ENCODE peak calls at places on chromosomes 2 and 18, in four cellular contexts. M is transverse colon, T is HepG2, G is lung. J is an unnamed sample.

GRCh38 chr2:85174943-85175342 is 41.8 kb downstream of the TCF7L1 start:
- DNase-seq in M (no peak), T (no peak), G (no peak), J (no peak)

GRCh38 chr2:20093263-20094141 is 42.1 kb upstream of the LAPTM4A start:
- DNase-seq in M (peak), T (peak), G (no peak), J (peak)

GRCh38 chr2:138086556-138086955 is 122.3 kb downstream of the HNMT start:
- DNase-seq in M (no peak), T (no peak), G (no peak), J (no peak)

GRCh38 chr2:122737429-122738077 is 982.1 kb downstream of the TSN start:
- DNase-seq in M (no peak), T (no peak), G (no peak), J (no peak)

GRCh38 chr2:98935111-98935770 is 784 bp downstream of the CRACDL start:
- DNase-seq in M (no peak), T (no peak), G (no peak), J (no peak)

GRCh38 chr2:173957517-173957916 is 7.7 kb downstream of the SP3 start:
- DNase-seq in M (no peak), T (no peak), G (no peak), J (no peak)

GRCh38 chr2:85177031-85177824 is 44.0 kb downstream of the TCF7L1 start:
- DNase-seq in M (no peak), T (no peak), G (no peak), J (no peak)

GRCh38 chr18:63741769-63742168 is 33.4 kb upstream of the SERPINB7 start:
- DNase-seq in M (no peak), T (no peak), G (no peak), J (no peak)

GRCh38 chr2:166373105-166373504 is 2.6 kb downstream of the SCN9A start:
- DNase-seq in M (no peak), T (no peak), G (no peak), J (no peak)

GRCh38 chr2:102385522-102385921 is 29.9 kb downstream of the IL18R1 start:
- DNase-seq in M (no peak), T (no peak), G (peak), J (no peak)

GRCh38 chr18:56083097-56083865 is 495.3 kb upstream of the TCF4 start:
- DNase-seq in M (no peak), T (no peak), G (no peak), J (no peak)

GRCh38 chr2:960064-960736 is 9.6 kb downstream of the SNTG2 start:
- DNase-seq in M (no peak), T (no peak), G (no peak), J (no peak)

GRCh38 chr2:959453-959852 is 8.8 kb downstream of the SNTG2 start:
- DNase-seq in M (no peak), T (no peak), G (no peak), J (no peak)

GRCh38 chr2:965640-966147 is 15.0 kb downstream of the SNTG2 start:
- DNase-seq in M (no peak), T (no peak), G (no peak), J (no peak)

GRCh38 chr2:964567-964966 is 13.9 kb downstream of the SNTG2 start:
- DNase-seq in M (no peak), T (no peak), G (no peak), J (no peak)

GRCh38 chr2:961786-962185 is 11.1 kb downstream of the SNTG2 start:
- DNase-seq in M (no peak), T (no peak), G (no peak), J (no peak)
- TF ChIP-seq CTCF in M (no peak), T (no peak), G (no peak), J (no peak)

GRCh38 chr2:224983719-224984388 is 58.4 kb downstream of the DOCK10 start:
- DNase-seq in M (no peak), T (no peak), G (no peak), J (no peak)
- H3K27ac ChIP-seq in M (peak), T (no peak), G (no peak), J (no peak)

DNA sequence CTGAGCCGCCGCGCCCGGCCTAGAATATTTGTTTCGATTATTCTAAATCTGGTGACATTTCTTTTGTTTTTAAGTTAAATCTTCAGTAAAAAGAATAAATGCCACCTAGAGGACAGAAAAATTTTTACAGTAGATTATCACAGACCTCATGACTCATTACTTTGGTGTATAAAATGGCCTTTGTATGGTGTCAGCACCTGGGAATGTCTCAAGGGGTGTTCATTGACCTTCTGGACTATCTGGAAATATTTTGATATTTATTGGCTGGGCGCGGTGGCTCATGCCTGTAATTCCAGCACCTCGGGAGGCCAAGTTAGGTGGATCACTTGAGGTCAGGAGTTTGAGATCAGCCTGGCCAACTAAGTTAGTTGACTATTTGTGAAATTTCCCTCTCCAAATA is 30.3 kb upstream of the SLC30A6 start:
- DNase-seq in M (peak), T (peak), G (no peak), J (no peak)
- TF ChIP-seq CTCF in M (peak), T (peak), G (no peak), J (no peak)

GRCh38 chr18:3120356-3120755 is 99.4 kb downstream of the MYOM1 start:
- DNase-seq in M (no peak), T (peak), G (no peak), J (no peak)
- H3K27ac ChIP-seq in M (no peak), T (peak), G (peak), J (no peak)

GRCh38 chr18:7566244-7566586 is 901 bp upstream of the PTPRM start:
- DNase-seq in M (no peak), T (no peak), G (no peak), J (no peak)

GRCh38 chr18:7567487-7568425 is 640 bp downstream of the PTPRM start:
- DNase-seq in M (peak), T (no peak), G (peak), J (peak)

GRCh38 chr18:7566587-7567486 is at the start of gene PTPRM:
- DNase-seq in M (peak), T (peak), G (peak), J (peak)

GRCh38 chr18:7565677-7566076 is 1.4 kb upstream of the PTPRM start:
- DNase-seq in M (no peak), T (no peak), G (no peak), J (no peak)

DNA sequence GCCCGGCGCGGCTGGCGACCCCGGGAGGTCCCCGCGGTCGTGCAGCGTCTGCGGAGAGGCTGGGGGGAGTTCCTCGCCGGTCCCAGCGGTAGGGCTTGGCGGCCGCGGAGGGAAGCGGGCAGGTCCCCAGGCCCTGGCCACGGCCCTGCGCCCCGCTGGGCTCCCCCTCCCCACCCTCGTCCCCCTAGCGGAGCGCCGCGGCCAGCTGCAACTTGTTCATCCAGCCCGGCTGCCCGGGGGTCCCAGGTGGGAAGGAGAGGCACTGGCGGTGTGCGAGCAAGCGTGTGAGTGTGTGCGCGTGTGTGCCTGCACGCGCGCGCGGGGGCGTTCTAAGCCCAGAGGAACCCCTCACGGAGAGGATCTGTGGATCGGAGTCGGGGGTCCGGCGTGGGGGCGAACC is 1.3 kb downstream of the PTPRM start:
- DNase-seq in M (peak), T (peak), G (peak), J (peak)
- TF ChIP-seq CTCF in M (no peak), T (peak), G (no peak), J (peak)

J was measured in WERI-Rb-1.